ENCODE peak calls at places on chromosomes 3 and 15, in six cellular contexts. S, O, X, H, P and D are unnamed samples.

GRCh38 chr15:96351801-96352593 is 21.5 kb downstream of the NR2F2 start:
- DNase-seq in H (no peak), O (no peak), S (no peak), P (no peak), X (no peak), D (no peak)

GRCh38 chr3:185042357-185042756 is 110.5 kb downstream of the C3orf70 start:
- DNase-seq in P (no peak), X (no peak), H (no peak), O (no peak), S (no peak), D (no peak)

GRCh38 chr3:41682996-41683395 is 278.9 kb downstream of the ULK4 start:
- DNase-seq in S (no peak), P (peak; percentile 72), O (no peak), X (no peak), H (no peak), D (no peak)

GRCh38 chr3:128559486-128560225 is 66.7 kb upstream of the GATA2 start:
- DNase-seq in O (no peak), X (peak; percentile 7), H (no peak), S (no peak), P (no peak), D (no peak)

GRCh38 chr3:174505266-174505665 is 353.9 kb upstream of the NAALADL2 start:
- DNase-seq in P (no peak), H (no peak), S (no peak), O (no peak), X (no peak), D (no peak)

GRCh38 chr3:128323206-128324081 is 143.2 kb downstream of the DNAJB8 start:
- DNase-seq in S (peak; percentile 7), P (no peak), O (no peak), H (peak; percentile 41), X (no peak), D (no peak)

GRCh38 chr3:115547207-115547606 is 76.1 kb upstream of the GAP43 start:
- DNase-seq in P (no peak), S (no peak), O (no peak), X (no peak), H (no peak), D (no peak)

GRCh38 chr3:194871143-194871863 is 185.6 kb downstream of the FAM43A start:
- DNase-seq in X (no peak), O (peak; percentile 82), H (peak; percentile 61), S (peak; percentile 53), P (peak; percentile 88), D (no peak)

GRCh38 chr15:39997031-39997430 is 42.0 kb downstream of the SRP14 start:
- DNase-seq in S (no peak), H (no peak), P (no peak), O (no peak), X (no peak), D (no peak)

GRCh38 chr3:69822501-69822900 is 83.2 kb downstream of the MITF start:
- DNase-seq in H (no peak), P (no peak), X (no peak), O (no peak), S (no peak), D (no peak)

GRCh38 chr15:73081321-73081958 is 29.2 kb downstream of the NEO1 start:
- DNase-seq in S (peak; percentile 31), O (peak; percentile 17), X (no peak), H (no peak), P (peak; percentile 30), D (no peak)

GRCh38 chr15:70528270-70528706 is 235.1 kb downstream of the UACA start:
- DNase-seq in X (peak; percentile 32), H (no peak), S (peak; percentile 23), O (no peak), P (no peak), D (no peak)

GRCh38 chr3:15646924-15647511 is 45.5 kb downstream of the BTD start:
- DNase-seq in O (no peak), X (no peak), P (peak; percentile 88), H (no peak), S (no peak), D (no peak)